ENCODE peak calls at places on chromosomes 3 and 15, in seven cellular contexts. T is neural progenitor cell, N is A549, Z is Peyer's patch, Y is fibroblast of lung, H is heart right ventricle, W is lower lobe of right lung. L is an unnamed sample. For H3K4me1, the result is how much of the 10 kb centered on the place peaks cover.

GRCh38 chr15:98440917-98441316 is 207.4 kb upstream of the IGF1R start:
- DNase-seq in T (no peak), N (no peak), Z (no peak), Y (no peak), H (no peak), W (no peak), L (no peak)

GRCh38 chr3:55704521-55704920 is 217.4 kb upstream of the WNT5A start:
- DNase-seq in T (no peak), N (no peak), Z (no peak), Y (no peak), H (no peak), W (no peak), L (no peak)

GRCh38 chr15:67164811-67165652 is 89.4 kb downstream of the AAGAB start:
- DNase-seq in T (peak), N (no peak), Z (no peak), Y (peak), H (peak), W (no peak), L (no peak)

GRCh38 chr15:63094495-63094931 is 27.1 kb upstream of the LACTB start:
- DNase-seq in T (no peak), N (peak), Z (no peak), Y (peak), H (no peak), W (no peak), L (no peak)

GRCh38 chr15:83153288-83153687 is 45.8 kb downstream of the TM6SF1 start:
- DNase-seq in T (no peak), N (no peak), Z (no peak), Y (peak), H (no peak), W (no peak), L (no peak)

GRCh38 chr3:150399060-150399459 is 9.0 kb upstream of the TSC22D2 start:
- DNase-seq in T (peak), N (no peak), Z (no peak), Y (no peak), H (no peak), W (no peak), L (no peak)

GRCh38 chr3:98784666-98785600 is 21.8 kb downstream of the ST3GAL6 start:
- DNase-seq in T (no peak), N (no peak), Z (no peak), Y (peak), H (no peak), W (no peak), L (no peak)

GRCh38 chr15:65431731-65432130 is 9.0 kb upstream of the IGDCC4 start:
- DNase-seq in T (no peak), N (no peak), Z (no peak), Y (no peak), H (no peak), W (no peak), L (no peak)

GRCh38 chr15:36961956-36962355 is 138.4 kb downstream of the MEIS2 start:
- DNase-seq in T (no peak), N (no peak), Z (no peak), Y (no peak), H (no peak), W (no peak), L (no peak)

GRCh38 chr3:134663646-134664456 is 13.0 kb upstream of the KY start:
- DNase-seq in T (no peak), N (no peak), Z (no peak), Y (no peak), H (no peak), W (no peak), L (no peak)

GRCh38 chr3:195239121-195239520 is 31.8 kb downstream of the XXYLT1 start:
- DNase-seq in T (no peak), N (no peak), Z (no peak), Y (no peak), H (no peak), W (peak), L (no peak)

GRCh38 chr15:47685141-47685870 is 32.0 kb upstream of the SEMA6D start:
- DNase-seq in T (no peak), N (no peak), Z (no peak), Y (no peak), H (no peak), W (no peak), L (no peak)

GRCh38 chr3:195071011-195071728 is 199.8 kb downstream of the XXYLT1 start:
- DNase-seq in T (no peak), N (no peak), Z (peak), Y (no peak), H (no peak), W (peak), L (no peak)

GRCh38 chr3:58049143-58049785 is 41.0 kb downstream of the FLNB start:
- DNase-seq in T (peak), N (peak), Z (peak), Y (peak), H (peak), W (no peak), L (no peak)

GRCh38 chr3:136792931-136793330 is 26.0 kb upstream of the SLC35G2 start:
- DNase-seq in T (no peak), N (no peak), Z (no peak), Y (no peak), H (no peak), W (no peak), L (no peak)

DNA sequence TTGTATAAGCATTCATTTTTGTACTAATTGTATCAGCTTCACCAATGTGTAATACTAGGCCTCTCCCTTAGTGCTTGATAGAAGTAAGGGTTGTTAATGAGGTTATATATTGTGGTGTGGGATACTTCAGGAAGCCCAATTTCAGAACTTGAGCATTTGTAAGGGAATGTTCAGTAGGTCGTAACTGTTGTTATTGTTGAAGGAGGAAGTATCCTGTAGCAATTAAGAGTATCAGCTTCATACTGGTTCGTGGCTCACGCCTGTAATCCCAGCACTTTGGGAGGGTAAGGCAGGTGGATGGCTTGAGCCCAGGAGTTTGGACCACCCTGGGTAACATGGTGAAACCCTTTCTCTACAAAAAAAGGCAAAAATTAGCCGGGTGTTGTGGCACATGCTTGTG is 30.6 kb downstream of the IQGAP1 start:
- DNase-seq in T (no peak), N (no peak), Z (no peak), Y (no peak), H (no peak), W (no peak), L (no peak)
- H3K4me1 ChIP-seq in T (under half), N (half or more), Z (under half), Y (under half), H (half or more), W (half or more), L (under half)

DNA sequence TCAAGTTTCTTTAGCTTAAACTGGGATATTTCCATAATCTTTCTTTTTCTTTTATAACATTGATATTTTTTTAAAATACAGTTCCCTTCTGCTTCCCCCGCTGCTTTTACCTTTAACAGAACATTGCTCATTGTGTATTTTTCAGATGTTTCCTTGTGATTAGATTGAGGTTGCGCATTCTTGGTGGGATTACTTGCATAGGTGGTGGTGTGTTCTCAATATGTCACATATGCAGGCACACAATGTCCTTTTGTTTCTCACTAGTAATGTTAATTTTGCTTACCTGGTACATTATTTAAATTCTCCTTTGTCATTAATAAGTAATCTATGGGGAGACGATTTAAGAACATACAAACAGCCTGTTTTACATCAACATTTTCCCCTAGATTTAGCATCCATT is 48.2 kb downstream of the HMG20A start:
- DNase-seq in T (no peak), N (no peak), Z (no peak), Y (no peak), H (no peak), W (no peak), L (no peak)
- H3K4me3 ChIP-seq in T (no peak), N (no peak), Z (no peak), Y (no peak), H (no peak), W (no peak), L (no peak)

GRCh38 chr15:22838292-22839042 is at the start of gene NIPA2:
- DNase-seq in T (peak), N (peak), Z (peak), Y (peak), H (peak), W (peak), L (peak)
- TF ChIP-seq CTCF in T (no peak), N (no peak), Z (peak), Y (no peak), H (peak), W (no peak), L (no peak)

GRCh38 chr3:71659758-71660666 is 65.2 kb downstream of the EIF4E3 start:
- DNase-seq in T (no peak), N (no peak), Z (no peak), Y (peak), H (no peak), W (no peak), L (peak)
- H3K4me1 ChIP-seq in T (under half), N (under half), Z (under half), Y (under half), H (under half), W (under half), L (under half)

GRCh38 chr15:57594479-57594878 is 2.8 kb downstream of the MYZAP start:
- DNase-seq in T (no peak), N (no peak), Z (no peak), Y (no peak), H (no peak), W (no peak), L (no peak)

GRCh38 chr15:57596301-57596855 is 4.7 kb downstream of the MYZAP start:
- DNase-seq in T (no peak), N (no peak), Z (no peak), Y (no peak), H (no peak), W (no peak), L (no peak)

GRCh38 chr15:57596978-57597377 is 5.3 kb downstream of the MYZAP start:
- DNase-seq in T (no peak), N (no peak), Z (no peak), Y (no peak), H (no peak), W (no peak), L (peak)

GRCh38 chr15:57597431-57597830 is 5.7 kb downstream of the MYZAP start:
- DNase-seq in T (no peak), N (no peak), Z (no peak), Y (no peak), H (no peak), W (no peak), L (no peak)

DNA sequence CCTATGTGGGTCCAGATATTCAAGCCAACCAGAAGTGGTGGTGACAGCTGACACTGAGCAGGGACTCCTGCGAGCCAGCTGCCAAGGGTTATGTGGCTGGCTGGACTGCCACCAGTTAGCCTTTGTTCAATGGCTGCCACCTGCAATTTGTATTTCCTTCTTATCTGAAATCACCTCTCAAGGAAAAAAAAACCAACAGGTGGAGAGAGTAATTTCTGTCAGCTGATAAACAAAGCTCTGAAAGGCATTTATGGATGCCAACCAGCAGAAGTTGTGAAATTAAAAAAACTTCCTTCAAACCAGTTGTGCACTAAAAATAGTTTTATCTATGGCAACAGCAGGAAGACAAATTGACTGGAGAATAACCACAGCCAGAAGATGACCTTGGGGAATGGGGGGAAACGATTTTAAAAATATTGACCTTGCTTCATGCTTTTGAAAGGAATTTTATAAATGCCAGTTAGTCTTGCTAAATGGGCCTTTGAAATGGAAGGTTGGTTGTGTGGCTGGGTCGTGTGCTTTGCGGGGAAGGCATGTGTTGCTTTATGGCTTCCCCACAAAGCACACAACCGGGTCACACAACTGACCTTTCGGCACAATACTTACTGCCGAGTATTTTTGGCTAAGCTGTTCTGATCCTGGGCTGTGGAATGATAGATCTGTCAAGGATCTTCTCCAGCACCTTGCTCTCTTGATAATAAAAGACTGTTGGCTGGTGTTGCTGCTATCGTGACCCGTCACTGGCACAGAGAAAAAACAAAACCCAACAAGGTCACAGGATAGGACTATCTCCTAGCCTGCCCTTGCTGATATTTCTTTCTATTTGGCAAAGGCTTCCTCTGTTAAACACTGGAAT is 3.5 kb downstream of the MYZAP start:
- DNase-seq in T (no peak), N (no peak), Z (no peak), Y (no peak), H (peak), W (no peak), L (no peak)
- H3K4me3 ChIP-seq in T (no peak), N (no peak), Z (no peak), Y (no peak), H (no peak), W (no peak), L (no peak)

GRCh38 chr3:43155464-43156121 is 49.7 kb upstream of the POMGNT2 start:
- DNase-seq in T (peak), N (peak), Z (peak), Y (peak), H (peak), W (no peak), L (peak)
- TF ChIP-seq CTCF in T (peak), N (peak), Z (peak), Y (peak), H (peak), W (peak), L (peak)

GRCh38 chr3:183178512-183178832 is 15.9 kb upstream of the LAMP3 start:
- DNase-seq in T (no peak), N (no peak), Z (no peak), Y (no peak), H (no peak), W (no peak), L (no peak)
- H3K4me1 ChIP-seq in T (under half), N (under half), Z (under half), Y (under half), H (under half), W (under half), L (under half)

GRCh38 chr3:18062289-18063025 is 320.0 kb upstream of the TBC1D5 start:
- DNase-seq in T (no peak), N (no peak), Z (no peak), Y (peak), H (no peak), W (no peak), L (no peak)
- H3K4me3 ChIP-seq in T (no peak), N (no peak), Z (no peak), Y (no peak), H (no peak), W (no peak), L (no peak)

DNA sequence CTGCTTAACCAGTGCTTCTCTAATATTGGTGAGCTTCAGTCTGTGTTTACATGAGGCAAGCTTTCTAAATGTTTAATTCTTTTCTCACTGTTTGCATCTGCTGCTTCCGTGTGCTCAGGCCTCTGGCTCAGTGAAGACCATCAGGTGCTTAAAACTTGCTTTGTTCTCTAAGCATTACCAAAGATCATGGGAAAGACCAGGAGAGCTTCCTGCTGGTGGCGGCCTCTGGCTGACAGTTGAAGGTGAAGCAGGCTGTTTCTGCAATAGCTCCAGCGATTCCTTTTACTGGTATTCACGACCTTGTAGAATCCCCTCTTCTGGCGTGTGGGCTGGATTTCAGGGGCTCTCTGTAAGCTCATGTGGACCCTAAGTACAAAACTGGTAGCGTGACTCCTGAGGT is 45.1 kb downstream of the EDEM1 start:
- DNase-seq in T (peak), N (peak), Z (no peak), Y (no peak), H (no peak), W (no peak), L (no peak)
- TF ChIP-seq CTCF in T (peak), N (no peak), Z (no peak), Y (no peak), H (no peak), W (no peak), L (no peak)